ENCODE peak calls at places on chromosome 9, in seven cellular contexts. G is stimulated activated CD8-positive, alpha-beta memory T cell treated with anti-CD3 and anti-CD28 coated beads, Interleukin-7, amount 100 ng/mL, for 24 hours; E is left ventricle myocardium superior; M is dorsolateral prefrontal cortex; O is NCI-H748 treated with DMSO at 0.1 percent for 48 hours; X is GM12892; J is neural progenitor cell. I is an unnamed sample.

GRCh38 chr9:4927043-4927471 is 58.0 kb upstream of the JAK2 start:
- DNase-seq in O (no peak), J (peak; percentile 38), E (no peak), X (no peak), M (no peak), G (no peak), I (no peak)

GRCh38 chr9:72445291-72446000 is 76.0 kb upstream of the TMC1 start:
- DNase-seq in M (no peak), O (no peak), E (no peak), J (no peak), G (no peak), X (no peak), I (no peak)

GRCh38 chr9:6173914-6174313 is 41.7 kb upstream of the IL33 start:
- DNase-seq in O (no peak), G (no peak), J (no peak), M (no peak), X (no peak), E (no peak), I (no peak)

GRCh38 chr9:115593587-115594091 is 475.7 kb upstream of the TNC start:
- DNase-seq in G (no peak), J (peak; percentile 61), O (peak; percentile 17), M (no peak), X (no peak), E (no peak), I (peak; percentile 13)

GRCh38 chr9:13027834-13028233 is 251.7 kb downstream of the MPDZ start:
- DNase-seq in M (no peak), J (no peak), O (no peak), G (no peak), E (no peak), X (no peak), I (no peak)

GRCh38 chr9:36207546-36208012 is 16.9 kb downstream of the CLTA start:
- DNase-seq in E (no peak), O (no peak), G (no peak), X (no peak), M (no peak), J (no peak), I (no peak)

GRCh38 chr9:116939161-116939560 is 252.1 kb downstream of the TRIM32 start:
- DNase-seq in E (no peak), J (no peak), O (no peak), G (no peak), M (no peak), X (no peak), I (no peak)

GRCh38 chr9:137945581-137945980 is 68.0 kb downstream of the CACNA1B start:
- DNase-seq in O (no peak), J (no peak), E (no peak), M (no peak), G (no peak), X (no peak), I (no peak)

GRCh38 chr9:136942881-136943230 is 1.7 kb downstream of the FBXW5 start:
- DNase-seq in E (no peak), J (no peak), G (no peak), M (no peak), O (no peak), X (no peak), I (no peak)

GRCh38 chr9:128215491-128216404 is 12.6 kb downstream of the DNM1 start:
- DNase-seq in E (peak; percentile 60), G (no peak), J (no peak), M (no peak), O (no peak), X (no peak), I (no peak)

GRCh38 chr9:126448865-126449577 is 122.4 kb downstream of the MVB12B start:
- DNase-seq in J (no peak), M (no peak), O (no peak), G (no peak), E (no peak), X (no peak), I (no peak)

GRCh38 chr9:84874583-84874982 is 205.1 kb downstream of the NTRK2 start:
- DNase-seq in O (no peak), X (no peak), E (no peak), G (no peak), M (no peak), J (no peak), I (no peak)

GRCh38 chr9:88177343-88177742 is 39.1 kb upstream of the SPATA31C2 start:
- DNase-seq in J (no peak), G (no peak), E (no peak), X (no peak), O (no peak), M (no peak), I (no peak)

GRCh38 chr9:107749787-107750444 is 260.3 kb upstream of the KLF4 start:
- DNase-seq in G (no peak), E (peak; percentile 88), X (no peak), M (peak; percentile 71), O (peak; percentile 97), J (peak; percentile 66), I (peak; percentile 34)

GRCh38 chr9:129383005-129383414 is 204.9 kb upstream of the IER5L start:
- DNase-seq in M (no peak), E (peak; percentile 69), X (no peak), J (no peak), G (no peak), O (peak; percentile 75), I (peak; percentile 91)

GRCh38 chr9:69532359-69532758 is 139.8 kb downstream of the APBA1 start:
- DNase-seq in E (no peak), J (peak; percentile 34), M (no peak), O (peak; percentile 28), G (no peak), X (no peak), I (no peak)

GRCh38 chr9:38020251-38021076 is 48.6 kb downstream of the SHB start:
- DNase-seq in E (no peak), J (no peak), G (no peak), X (no peak), M (no peak), O (no peak), I (peak; percentile 74)